ENCODE peak calls at places on chromosomes 4 and X, in ten cellular contexts. G, N, L, S, U, H, Y, Q, P and T are unnamed samples. For H3K27me3, the result is how much of the 10 kb centered on the place peaks cover.

GRCh38 chrX:74420194-74421035 is 878 bp upstream of the SLC16A2 start:
- DNase-seq in G (peak), N (peak), L (no peak), S (peak), U (peak), H (peak), Y (no peak), Q (peak), P (peak), T (peak)

GRCh38 chr4:26034849-26035248 is 120.8 kb downstream of the SMIM20 start:
- DNase-seq in G (no peak), N (no peak), L (no peak), S (no peak), U (no peak), H (no peak), Y (no peak), Q (no peak), P (no peak), T (no peak)

GRCh38 chrX:107624893-107625292 is 3.4 kb upstream of the PRPS1 start:
- DNase-seq in G (no peak), N (no peak), L (no peak), S (no peak), U (no peak), H (no peak), Y (no peak), Q (no peak), P (no peak), T (no peak)

GRCh38 chrX:16487620-16488380 is 162.2 kb upstream of the S100G start:
- DNase-seq in G (peak), N (no peak), L (no peak), S (no peak), U (no peak), H (peak), Y (no peak), Q (peak), P (no peak), T (no peak)

GRCh38 chr4:83852085-83852451 is 316.2 kb downstream of the GPAT3 start:
- DNase-seq in G (peak), N (no peak), L (no peak), S (no peak), U (no peak), H (peak), Y (no peak), Q (peak), P (peak), T (no peak)

GRCh38 chr4:101232074-101232776 is 115.1 kb downstream of the PPP3CA start:
- DNase-seq in G (peak), N (no peak), L (no peak), S (no peak), U (no peak), H (peak), Y (no peak), Q (peak), P (peak), T (no peak)

GRCh38 chr4:56414135-56414675 is 21.2 kb downstream of the PPAT start:
- DNase-seq in G (peak), N (no peak), L (no peak), S (no peak), U (no peak), H (no peak), Y (no peak), Q (no peak), P (peak), T (no peak)

GRCh38 chr4:77921701-77922100 is 59.1 kb downstream of the MRPL1 start:
- DNase-seq in G (peak), N (no peak), L (no peak), S (no peak), U (no peak), H (peak), Y (no peak), Q (peak), P (peak), T (no peak)

GRCh38 chr4:26235500-26235899 is 85.3 kb upstream of the RBPJ start:
- DNase-seq in G (peak), N (no peak), L (no peak), S (no peak), U (peak), H (peak), Y (no peak), Q (no peak), P (peak), T (no peak)

GRCh38 chr4:91147067-91147466 is 1019.9 kb downstream of the CCSER1 start:
- DNase-seq in G (no peak), N (peak), L (no peak), S (no peak), U (no peak), H (no peak), Y (no peak), Q (no peak), P (no peak), T (no peak)

GRCh38 chrX:22652596-22652995 is 347.2 kb upstream of the DDX53 start:
- DNase-seq in G (peak), N (peak), L (peak), S (peak), U (no peak), H (peak), Y (no peak), Q (peak), P (peak), T (peak)

GRCh38 chrX:12722314-12722713 is 68.9 kb upstream of the PRPS2 start:
- DNase-seq in G (no peak), N (no peak), L (no peak), S (no peak), U (no peak), H (no peak), Y (no peak), Q (no peak), P (no peak), T (no peak)

GRCh38 chr4:147975325-147975724 is 243.4 kb downstream of the ARHGAP10 start:
- DNase-seq in G (peak), N (no peak), L (no peak), S (no peak), U (no peak), H (no peak), Y (no peak), Q (no peak), P (peak), T (no peak)

GRCh38 chr4:27716693-27717505 is 856.3 kb downstream of the STIM2 start:
- DNase-seq in G (no peak), N (peak), L (no peak), S (peak), U (no peak), H (no peak), Y (no peak), Q (no peak), P (no peak), T (no peak)

GRCh38 chrX:154317391-154318000 is 21.9 kb downstream of the TKTL1 start:
- DNase-seq in G (no peak), N (peak), L (no peak), S (peak), U (no peak), H (peak), Y (no peak), Q (no peak), P (peak), T (peak)

GRCh38 chr4:92091335-92091734 is 212.4 kb upstream of the GRID2 start:
- DNase-seq in G (no peak), N (peak), L (no peak), S (peak), U (no peak), H (no peak), Y (no peak), Q (no peak), P (peak), T (peak)

GRCh38 chrX:31800219-31800618 is 728.4 kb upstream of the FTHL17 start:
- DNase-seq in G (no peak), N (no peak), L (no peak), S (no peak), U (no peak), H (no peak), Y (no peak), Q (no peak), P (no peak), T (no peak)
- H3K27me3 ChIP-seq in G (under half), N (under half), L (under half), S (under half), U (under half), H (under half), Y (under half), Q (under half), P (under half), T (under half)

GRCh38 chrX:129718701-129719100 is 20.1 kb upstream of the XPNPEP2 start:
- DNase-seq in G (no peak), N (no peak), L (no peak), S (peak), U (no peak), H (no peak), Y (no peak), Q (no peak), P (no peak), T (no peak)
- H3K27me3 ChIP-seq in G (under half), N (under half), L (under half), S (under half), U (under half), H (under half), Y (under half), Q (under half), P (under half), T (under half)

GRCh38 chrX:34978171-34978570 is 35.6 kb downstream of the FAM47B start:
- DNase-seq in G (no peak), N (no peak), L (no peak), S (no peak), U (no peak), H (no peak), Y (no peak), Q (no peak), P (no peak), T (no peak)
- H3K27me3 ChIP-seq in G (under half), N (under half), L (under half), S (under half), U (under half), H (under half), Y (under half), Q (under half), P (under half), T (under half)

GRCh38 chrX:115067812-115068211 is 50.4 kb upstream of the IL13RA2 start:
- DNase-seq in G (no peak), N (no peak), L (no peak), S (no peak), U (no peak), H (no peak), Y (no peak), Q (no peak), P (peak), T (no peak)
- H3K27me3 ChIP-seq in G (under half), N (under half), L (under half), S (under half), U (under half), H (under half), Y (under half), Q (under half), P (under half), T (under half)

DNA sequence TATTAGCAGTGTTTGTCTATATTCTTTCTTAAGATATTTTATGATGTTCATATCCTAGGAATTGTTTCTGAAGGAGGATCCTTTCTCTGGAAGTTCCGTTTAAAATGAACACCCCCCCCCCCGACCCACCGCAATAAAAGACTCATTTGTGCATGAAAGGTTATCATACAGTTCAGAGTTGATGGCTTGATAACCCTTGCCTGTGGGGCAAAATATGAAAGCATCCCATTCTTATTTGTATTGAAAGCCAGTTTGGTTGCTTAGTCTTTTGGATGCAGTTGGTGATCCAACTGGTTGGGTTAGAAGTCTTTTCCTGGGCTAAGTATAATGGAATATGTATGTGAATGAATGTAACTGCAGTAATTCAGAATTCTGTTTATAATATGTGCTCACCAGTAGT is 8.3 kb downstream of the INTS6L start:
- DNase-seq in G (no peak), N (no peak), L (no peak), S (no peak), U (no peak), H (no peak), Y (no peak), Q (no peak), P (no peak), T (no peak)
- H3K27me3 ChIP-seq in G (under half), N (under half), L (under half), S (under half), U (under half), H (under half), Y (under half), Q (under half), P (under half), T (under half)

GRCh38 chr4:2062168-2062807 is 3.2 kb downstream of the NAT8L start:
- DNase-seq in G (no peak), N (no peak), L (no peak), S (no peak), U (no peak), H (no peak), Y (no peak), Q (no peak), P (no peak), T (no peak)
- H3K27me3 ChIP-seq in G (under half), N (under half), L (under half), S (under half), U (under half), H (under half), Y (under half), Q (under half), P (under half), T (under half)

DNA sequence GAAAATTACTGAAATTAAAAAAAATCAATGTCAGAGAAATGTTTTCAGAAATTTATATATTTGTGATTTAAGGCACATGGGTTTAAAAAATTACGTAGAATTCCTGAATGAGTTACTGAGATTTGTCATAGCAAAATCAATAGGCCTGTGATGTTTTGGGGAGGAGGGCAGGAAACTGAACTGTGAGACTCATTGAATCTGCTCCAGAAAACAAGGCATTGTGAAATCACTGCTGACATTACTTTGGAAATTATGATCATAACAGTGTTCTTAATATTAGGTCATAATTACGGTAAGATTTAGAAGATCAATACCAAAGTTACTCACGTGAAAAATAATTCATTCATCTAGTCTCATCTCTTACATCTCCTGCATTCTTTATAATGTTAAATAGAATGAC is 5.3 kb downstream of the FGF5 start:
- DNase-seq in G (no peak), N (no peak), L (no peak), S (no peak), U (no peak), H (no peak), Y (no peak), Q (no peak), P (peak), T (no peak)
- H3K27me3 ChIP-seq in G (under half), N (under half), L (under half), S (half or more), U (under half), H (under half), Y (under half), Q (under half), P (half or more), T (half or more)

DNA sequence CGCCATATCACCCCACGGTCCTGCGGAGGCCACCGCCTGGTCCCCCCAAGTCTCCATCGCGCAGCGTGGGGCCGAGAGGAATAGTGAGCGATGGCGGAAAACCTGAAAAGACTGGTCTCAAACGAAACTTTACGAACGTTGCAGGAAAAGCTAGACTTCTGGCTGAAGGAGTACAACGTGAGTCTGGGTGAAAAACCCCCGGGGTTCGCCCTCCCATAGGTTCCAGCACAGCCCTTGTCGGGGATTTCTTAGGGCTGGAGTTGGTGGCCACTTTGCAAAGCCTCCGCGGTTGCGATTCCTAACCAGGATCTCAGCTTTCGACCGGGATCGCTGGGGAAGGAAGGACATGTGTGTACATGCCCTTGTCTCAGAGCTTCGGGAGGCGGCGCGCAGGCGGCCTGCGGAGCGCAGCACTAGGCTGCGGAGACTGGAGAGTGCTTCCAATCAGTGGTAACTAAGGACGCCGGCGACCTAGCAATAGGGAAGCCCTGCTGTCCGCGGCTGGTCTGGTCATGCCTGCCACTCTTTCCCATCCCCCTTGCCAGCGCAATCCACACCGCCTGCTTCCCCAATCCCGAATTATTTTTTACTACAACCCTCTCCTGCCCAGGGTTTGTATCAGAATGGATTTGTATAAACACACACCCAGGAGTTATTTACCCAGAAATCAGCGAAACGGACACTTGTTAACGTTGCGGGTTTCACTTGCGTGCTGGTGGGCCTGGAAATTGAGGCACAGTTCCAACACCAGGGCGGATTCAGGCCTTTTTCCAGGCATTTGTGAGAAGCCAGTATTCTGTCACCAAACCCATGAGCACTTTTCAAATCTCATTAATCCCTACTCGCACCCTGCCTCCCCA is 741 bp downstream of the SPATA18 start:
- DNase-seq in G (peak), N (peak), L (peak), S (peak), U (peak), H (peak), Y (peak), Q (peak), P (peak), T (peak)
- H3K27me3 ChIP-seq in G (under half), N (under half), L (under half), S (under half), U (under half), H (under half), Y (under half), Q (under half), P (under half), T (under half)